ENCODE peak calls at places on chromosomes 5 and 9, in seven cellular contexts. One of them, this sample, is unnamed. For H3K4me1, the result is how much of the 10 kb centered on the place peaks cover.

GRCh38 chr5:173454764-173455598 is 126.8 kb upstream of the STC2 start:
- DNase-seq in body of pancreas: no peak
- DNase-seq in tibial nerve: no peak
- DNase-seq in upper lobe of right lung: no peak
- DNase-seq in Peyer's patch: no peak
- DNase-seq in adrenal gland: peak
- DNase-seq in CD8-positive, alpha-beta memory T cell: no peak
- DNase-seq in this sample: no peak

GRCh38 chr5:54524082-54524481 is 6.5 kb downstream of the SNX18 start:
- DNase-seq in CD8-positive, alpha-beta memory T cell: no peak
- DNase-seq in adrenal gland: no peak
- DNase-seq in upper lobe of right lung: no peak
- DNase-seq in Peyer's patch: no peak
- DNase-seq in tibial nerve: no peak
- DNase-seq in body of pancreas: no peak
- DNase-seq in this sample: no peak

GRCh38 chr5:110112355-110112754 is 422.6 kb downstream of the MAN2A1 start:
- DNase-seq in CD8-positive, alpha-beta memory T cell: no peak
- DNase-seq in adrenal gland: no peak
- DNase-seq in upper lobe of right lung: no peak
- DNase-seq in Peyer's patch: no peak
- DNase-seq in tibial nerve: no peak
- DNase-seq in body of pancreas: no peak
- DNase-seq in this sample: no peak

GRCh38 chr9:98331536-98332259 is 76.2 kb upstream of the TBC1D2 start:
- DNase-seq in body of pancreas: no peak
- DNase-seq in tibial nerve: no peak
- DNase-seq in adrenal gland: no peak
- DNase-seq in Peyer's patch: no peak
- DNase-seq in CD8-positive, alpha-beta memory T cell: no peak
- DNase-seq in upper lobe of right lung: no peak
- DNase-seq in this sample: no peak

GRCh38 chr5:98805070-98805469 is 31.6 kb downstream of the RGMB start:
- DNase-seq in adrenal gland: no peak
- DNase-seq in body of pancreas: no peak
- DNase-seq in tibial nerve: no peak
- DNase-seq in upper lobe of right lung: no peak
- DNase-seq in Peyer's patch: no peak
- DNase-seq in CD8-positive, alpha-beta memory T cell: no peak
- DNase-seq in this sample: no peak

GRCh38 chr9:137611623-137612609 is 6.4 kb downstream of the ARRDC1 start:
- DNase-seq in adrenal gland: peak
- DNase-seq in tibial nerve: no peak
- DNase-seq in CD8-positive, alpha-beta memory T cell: peak
- DNase-seq in body of pancreas: peak
- DNase-seq in Peyer's patch: peak
- DNase-seq in upper lobe of right lung: peak
- DNase-seq in this sample: no peak

GRCh38 chr9:120043448-120043847 is 536.5 kb downstream of the CDK5RAP2 start:
- DNase-seq in tibial nerve: no peak
- DNase-seq in adrenal gland: no peak
- DNase-seq in Peyer's patch: no peak
- DNase-seq in body of pancreas: no peak
- DNase-seq in CD8-positive, alpha-beta memory T cell: no peak
- DNase-seq in upper lobe of right lung: no peak
- DNase-seq in this sample: no peak

GRCh38 chr5:108093186-108093585 is 288.7 kb downstream of the FBXL17 start:
- DNase-seq in adrenal gland: no peak
- DNase-seq in CD8-positive, alpha-beta memory T cell: no peak
- DNase-seq in body of pancreas: no peak
- DNase-seq in upper lobe of right lung: no peak
- DNase-seq in Peyer's patch: no peak
- DNase-seq in tibial nerve: no peak
- DNase-seq in this sample: no peak

GRCh38 chr5:105812356-105812755 is 1858.4 kb downstream of the EFNA5 start:
- DNase-seq in body of pancreas: no peak
- DNase-seq in upper lobe of right lung: no peak
- DNase-seq in tibial nerve: no peak
- DNase-seq in CD8-positive, alpha-beta memory T cell: no peak
- DNase-seq in adrenal gland: no peak
- DNase-seq in Peyer's patch: no peak
- DNase-seq in this sample: no peak

GRCh38 chr9:68619636-68620035 is 79.0 kb upstream of the TMEM252 start:
- DNase-seq in upper lobe of right lung: no peak
- DNase-seq in body of pancreas: no peak
- DNase-seq in CD8-positive, alpha-beta memory T cell: no peak
- DNase-seq in adrenal gland: no peak
- DNase-seq in Peyer's patch: no peak
- DNase-seq in tibial nerve: no peak
- DNase-seq in this sample: no peak

GRCh38 chr5:35312281-35312680 is 82.0 kb upstream of the PRLR start:
- DNase-seq in CD8-positive, alpha-beta memory T cell: no peak
- DNase-seq in tibial nerve: no peak
- DNase-seq in Peyer's patch: no peak
- DNase-seq in adrenal gland: no peak
- DNase-seq in upper lobe of right lung: no peak
- DNase-seq in body of pancreas: no peak
- DNase-seq in this sample: no peak

GRCh38 chr9:35333551-35333950 is 156.4 kb upstream of the RUSC2 start:
- DNase-seq in tibial nerve: no peak
- DNase-seq in Peyer's patch: no peak
- DNase-seq in adrenal gland: no peak
- DNase-seq in CD8-positive, alpha-beta memory T cell: no peak
- DNase-seq in body of pancreas: no peak
- DNase-seq in upper lobe of right lung: no peak
- DNase-seq in this sample: no peak

GRCh38 chr9:89177021-89177400 is 1.6 kb downstream of the SHC3 start:
- DNase-seq in CD8-positive, alpha-beta memory T cell: no peak
- DNase-seq in Peyer's patch: no peak
- DNase-seq in upper lobe of right lung: no peak
- DNase-seq in body of pancreas: no peak
- DNase-seq in adrenal gland: no peak
- DNase-seq in tibial nerve: no peak
- DNase-seq in this sample: no peak

GRCh38 chr9:14678776-14679175 is 14.5 kb downstream of the ZDHHC21 start:
- DNase-seq in Peyer's patch: no peak
- DNase-seq in body of pancreas: no peak
- DNase-seq in tibial nerve: no peak
- DNase-seq in upper lobe of right lung: no peak
- DNase-seq in adrenal gland: no peak
- DNase-seq in CD8-positive, alpha-beta memory T cell: no peak
- DNase-seq in this sample: no peak

GRCh38 chr5:963310-963672 is 45.3 kb upstream of the NKD2 start:
- DNase-seq in body of pancreas: no peak
- DNase-seq in Peyer's patch: peak
- DNase-seq in CD8-positive, alpha-beta memory T cell: no peak
- DNase-seq in adrenal gland: no peak
- DNase-seq in tibial nerve: no peak
- DNase-seq in upper lobe of right lung: no peak
- DNase-seq in this sample: no peak

GRCh38 chr9:101739311-101739710 is 864 bp upstream of the GRIN3A start:
- DNase-seq in body of pancreas: no peak
- DNase-seq in Peyer's patch: no peak
- DNase-seq in tibial nerve: no peak
- DNase-seq in adrenal gland: no peak
- DNase-seq in CD8-positive, alpha-beta memory T cell: no peak
- DNase-seq in upper lobe of right lung: no peak
- DNase-seq in this sample: no peak

GRCh38 chr5:90399251-90399650 is 10.3 kb downstream of the CETN3 start:
- DNase-seq in upper lobe of right lung: no peak
- DNase-seq in body of pancreas: no peak
- DNase-seq in tibial nerve: no peak
- DNase-seq in CD8-positive, alpha-beta memory T cell: no peak
- DNase-seq in adrenal gland: no peak
- DNase-seq in Peyer's patch: no peak
- DNase-seq in this sample: no peak

GRCh38 chr5:145834554-145834916 is 607 bp downstream of the PRELID2 start:
- DNase-seq in upper lobe of right lung: no peak
- DNase-seq in tibial nerve: no peak
- DNase-seq in body of pancreas: no peak
- DNase-seq in Peyer's patch: no peak
- DNase-seq in adrenal gland: no peak
- DNase-seq in CD8-positive, alpha-beta memory T cell: no peak
- DNase-seq in this sample: no peak

GRCh38 chr5:170393958-170394357 is 4.8 kb upstream of the KCNMB1 start:
- DNase-seq in CD8-positive, alpha-beta memory T cell: no peak
- DNase-seq in tibial nerve: no peak
- DNase-seq in Peyer's patch: no peak
- DNase-seq in adrenal gland: no peak
- DNase-seq in body of pancreas: no peak
- DNase-seq in upper lobe of right lung: no peak
- DNase-seq in this sample: no peak

GRCh38 chr9:35350212-35350611 is 139.7 kb upstream of the RUSC2 start:
- DNase-seq in tibial nerve: no peak
- DNase-seq in body of pancreas: no peak
- DNase-seq in upper lobe of right lung: no peak
- DNase-seq in CD8-positive, alpha-beta memory T cell: no peak
- DNase-seq in Peyer's patch: no peak
- DNase-seq in adrenal gland: no peak
- DNase-seq in this sample: no peak

GRCh38 chr5:65032250-65032649 is 263.5 kb downstream of the CWC27 start:
- DNase-seq in upper lobe of right lung: no peak
- DNase-seq in adrenal gland: no peak
- DNase-seq in CD8-positive, alpha-beta memory T cell: no peak
- DNase-seq in Peyer's patch: no peak
- DNase-seq in body of pancreas: no peak
- DNase-seq in tibial nerve: no peak
- DNase-seq in this sample: no peak

GRCh38 chr9:108684288-108685025 is 171.3 kb downstream of the ACTL7B start:
- DNase-seq in body of pancreas: no peak
- DNase-seq in Peyer's patch: no peak
- DNase-seq in upper lobe of right lung: no peak
- DNase-seq in CD8-positive, alpha-beta memory T cell: no peak
- DNase-seq in adrenal gland: no peak
- DNase-seq in tibial nerve: no peak
- DNase-seq in this sample: no peak

GRCh38 chr9:133735415-133735775 is 2.8 kb downstream of the SARDH start:
- DNase-seq in Peyer's patch: no peak
- DNase-seq in body of pancreas: no peak
- DNase-seq in tibial nerve: no peak
- DNase-seq in upper lobe of right lung: no peak
- DNase-seq in CD8-positive, alpha-beta memory T cell: no peak
- DNase-seq in adrenal gland: no peak
- DNase-seq in this sample: no peak

GRCh38 chr5:8756498-8757084 is 789.3 kb downstream of the SEMA5A start:
- DNase-seq in body of pancreas: no peak
- DNase-seq in upper lobe of right lung: no peak
- DNase-seq in CD8-positive, alpha-beta memory T cell: no peak
- DNase-seq in adrenal gland: peak
- DNase-seq in Peyer's patch: no peak
- DNase-seq in tibial nerve: no peak
- DNase-seq in this sample: no peak

DNA sequence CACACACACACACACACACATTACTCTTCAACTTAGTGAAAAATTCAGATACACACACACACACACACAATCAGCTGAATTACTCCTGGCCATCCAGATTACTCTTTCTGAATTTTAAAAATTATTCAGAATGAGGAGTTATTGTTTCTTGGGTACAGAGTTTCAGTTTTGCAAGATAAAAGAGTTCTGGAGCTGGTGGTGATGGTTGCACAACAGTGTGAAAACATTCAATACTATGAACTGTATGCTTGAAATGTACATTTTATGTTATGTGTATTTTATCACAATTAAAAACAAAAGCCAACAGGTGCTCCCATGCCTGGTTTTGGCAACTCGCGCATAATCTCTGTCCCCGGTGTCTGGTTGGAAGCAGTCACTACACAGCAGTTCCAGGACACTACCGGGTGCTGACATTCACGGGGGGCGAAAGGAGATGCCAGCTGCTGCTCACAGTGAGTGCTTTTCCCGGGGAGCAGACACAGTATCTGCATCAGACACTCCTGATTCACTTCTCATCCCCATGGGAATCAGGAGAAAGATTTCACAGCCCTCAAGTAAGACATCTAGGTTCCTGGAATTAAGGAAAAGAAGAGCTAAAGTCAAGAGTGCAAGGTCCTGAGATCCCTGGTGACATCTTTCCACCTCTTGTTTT is 55.7 kb downstream of the LHFPL2 start:
- DNase-seq in CD8-positive, alpha-beta memory T cell: no peak
- DNase-seq in adrenal gland: no peak
- DNase-seq in tibial nerve: no peak
- DNase-seq in Peyer's patch: no peak
- DNase-seq in upper lobe of right lung: no peak
- DNase-seq in body of pancreas: no peak
- DNase-seq in this sample: no peak
- H3K4me1 ChIP-seq in CD8-positive, alpha-beta memory T cell: under half
- H3K4me1 ChIP-seq in adrenal gland: under half
- H3K4me1 ChIP-seq in tibial nerve: under half
- H3K4me1 ChIP-seq in Peyer's patch: under half
- H3K4me1 ChIP-seq in upper lobe of right lung: under half
- H3K4me1 ChIP-seq in body of pancreas: half or more
- H3K4me1 ChIP-seq in this sample: half or more

GRCh38 chr5:78109891-78110324 is 184.6 kb downstream of the AP3B1 start:
- DNase-seq in Peyer's patch: no peak
- DNase-seq in upper lobe of right lung: no peak
- DNase-seq in body of pancreas: no peak
- DNase-seq in tibial nerve: no peak
- DNase-seq in CD8-positive, alpha-beta memory T cell: no peak
- DNase-seq in adrenal gland: no peak
- DNase-seq in this sample: no peak
- H3K4me3 ChIP-seq in Peyer's patch: no peak
- H3K4me3 ChIP-seq in upper lobe of right lung: no peak
- H3K4me3 ChIP-seq in body of pancreas: no peak
- H3K4me3 ChIP-seq in tibial nerve: no peak
- H3K4me3 ChIP-seq in CD8-positive, alpha-beta memory T cell: no peak
- H3K4me3 ChIP-seq in adrenal gland: no peak
- H3K4me3 ChIP-seq in this sample: no peak

DNA sequence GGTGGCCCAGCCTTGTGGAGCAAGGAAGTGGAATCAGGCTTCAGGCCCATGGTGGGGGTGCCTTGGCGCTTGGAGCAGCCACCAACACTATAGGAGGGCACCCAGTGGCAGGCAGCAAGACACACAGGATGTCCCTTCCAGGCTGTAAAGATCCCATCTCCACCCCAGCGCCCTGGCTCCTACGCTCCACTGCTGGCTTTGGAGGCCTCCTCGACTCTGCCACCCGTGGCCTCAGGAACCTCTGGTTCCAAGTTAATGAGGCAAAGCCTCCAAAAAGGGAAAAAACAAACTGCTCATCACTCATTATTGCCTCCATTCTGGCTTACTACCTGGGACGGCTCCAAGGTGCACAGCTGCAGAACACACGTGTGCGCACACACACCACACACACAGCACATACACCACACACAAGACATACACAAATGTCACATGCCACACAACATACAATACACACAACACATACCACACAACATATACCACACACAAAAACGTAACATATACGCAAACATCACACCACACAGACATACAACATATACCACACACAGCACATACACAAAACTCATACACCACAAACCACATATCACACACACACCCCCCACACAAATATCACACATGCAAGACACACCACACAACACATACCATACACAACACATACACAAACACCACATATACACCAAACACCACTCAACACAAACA is 45.3 kb downstream of the ROR2 start:
- DNase-seq in body of pancreas: no peak
- DNase-seq in upper lobe of right lung: no peak
- DNase-seq in Peyer's patch: no peak
- DNase-seq in CD8-positive, alpha-beta memory T cell: no peak
- DNase-seq in tibial nerve: no peak
- DNase-seq in adrenal gland: no peak
- DNase-seq in this sample: no peak
- H3K27ac ChIP-seq in body of pancreas: no peak
- H3K27ac ChIP-seq in upper lobe of right lung: no peak
- H3K27ac ChIP-seq in Peyer's patch: no peak
- H3K27ac ChIP-seq in CD8-positive, alpha-beta memory T cell: no peak
- H3K27ac ChIP-seq in tibial nerve: no peak
- H3K27ac ChIP-seq in adrenal gland: no peak
- H3K27ac ChIP-seq in this sample: no peak

GRCh38 chr5:80217667-80218066 is 38.2 kb downstream of the SERINC5 start:
- DNase-seq in body of pancreas: no peak
- DNase-seq in CD8-positive, alpha-beta memory T cell: no peak
- DNase-seq in adrenal gland: no peak
- DNase-seq in upper lobe of right lung: no peak
- DNase-seq in tibial nerve: no peak
- DNase-seq in Peyer's patch: no peak
- DNase-seq in this sample: no peak
- H3K4me1 ChIP-seq in body of pancreas: under half
- H3K4me1 ChIP-seq in CD8-positive, alpha-beta memory T cell: half or more
- H3K4me1 ChIP-seq in adrenal gland: under half
- H3K4me1 ChIP-seq in upper lobe of right lung: under half
- H3K4me1 ChIP-seq in tibial nerve: under half
- H3K4me1 ChIP-seq in Peyer's patch: under half
- H3K4me1 ChIP-seq in this sample: under half

This sample was measured in thoracic aorta.